ENCODE peak calls at places on chromosomes 6 and 20, in nine cellular contexts. One of them, this sample, is unnamed.

GRCh38 chr6:43391448-43392031 is 22.1 kb upstream of the ZNF318 start:
- DNase-seq in K562: peak
- DNase-seq in H7: no peak
- DNase-seq in trophoblast cell: no peak
- DNase-seq in left ventricle myocardium inferior: no peak
- DNase-seq in foreskin fibroblast: no peak
- DNase-seq in HAP-1: no peak
- DNase-seq in naive thymus-derived CD4-positive, alpha-beta T cell: peak
- DNase-seq in fibroblast of the aortic adventitia: no peak
- DNase-seq in this sample: no peak

GRCh38 chr20:58112017-58112781 is 116.3 kb downstream of the ANKRD60 start:
- DNase-seq in K562: no peak
- DNase-seq in H7: no peak
- DNase-seq in trophoblast cell: peak
- DNase-seq in left ventricle myocardium inferior: no peak
- DNase-seq in foreskin fibroblast: peak
- DNase-seq in HAP-1: no peak
- DNase-seq in naive thymus-derived CD4-positive, alpha-beta T cell: no peak
- DNase-seq in fibroblast of the aortic adventitia: peak
- DNase-seq in this sample: peak

GRCh38 chr6:97813881-97814280 is 530.9 kb upstream of the MMS22L start:
- DNase-seq in K562: no peak
- DNase-seq in H7: no peak
- DNase-seq in trophoblast cell: no peak
- DNase-seq in left ventricle myocardium inferior: no peak
- DNase-seq in foreskin fibroblast: no peak
- DNase-seq in HAP-1: no peak
- DNase-seq in naive thymus-derived CD4-positive, alpha-beta T cell: no peak
- DNase-seq in fibroblast of the aortic adventitia: no peak
- DNase-seq in this sample: no peak

GRCh38 chr6:1062786-1063545 is 248.9 kb upstream of the FOXQ1 start:
- DNase-seq in K562: no peak
- DNase-seq in H7: peak
- DNase-seq in trophoblast cell: no peak
- DNase-seq in left ventricle myocardium inferior: no peak
- DNase-seq in foreskin fibroblast: no peak
- DNase-seq in HAP-1: no peak
- DNase-seq in naive thymus-derived CD4-positive, alpha-beta T cell: no peak
- DNase-seq in fibroblast of the aortic adventitia: no peak
- DNase-seq in this sample: no peak

GRCh38 chr20:32252189-32252588 is 25.3 kb upstream of the KIF3B start:
- DNase-seq in K562: no peak
- DNase-seq in H7: no peak
- DNase-seq in trophoblast cell: no peak
- DNase-seq in left ventricle myocardium inferior: no peak
- DNase-seq in foreskin fibroblast: no peak
- DNase-seq in HAP-1: no peak
- DNase-seq in naive thymus-derived CD4-positive, alpha-beta T cell: peak
- DNase-seq in fibroblast of the aortic adventitia: no peak
- DNase-seq in this sample: no peak

GRCh38 chr6:57423468-57423867 is 106.0 kb downstream of the PRIM2 start:
- DNase-seq in K562: no peak
- DNase-seq in H7: peak
- DNase-seq in trophoblast cell: no peak
- DNase-seq in left ventricle myocardium inferior: no peak
- DNase-seq in foreskin fibroblast: no peak
- DNase-seq in HAP-1: peak
- DNase-seq in naive thymus-derived CD4-positive, alpha-beta T cell: no peak
- DNase-seq in fibroblast of the aortic adventitia: no peak
- DNase-seq in this sample: no peak

GRCh38 chr20:41345729-41346067 is 5.1 kb downstream of the LPIN3 start:
- DNase-seq in K562: no peak
- DNase-seq in H7: peak
- DNase-seq in trophoblast cell: no peak
- DNase-seq in left ventricle myocardium inferior: no peak
- DNase-seq in foreskin fibroblast: no peak
- DNase-seq in HAP-1: peak
- DNase-seq in naive thymus-derived CD4-positive, alpha-beta T cell: no peak
- DNase-seq in fibroblast of the aortic adventitia: no peak
- DNase-seq in this sample: no peak

GRCh38 chr6:41406821-41407787 is 71.7 kb downstream of the NCR2 start:
- DNase-seq in K562: no peak
- DNase-seq in H7: peak
- DNase-seq in trophoblast cell: no peak
- DNase-seq in left ventricle myocardium inferior: peak
- DNase-seq in foreskin fibroblast: no peak
- DNase-seq in HAP-1: no peak
- DNase-seq in naive thymus-derived CD4-positive, alpha-beta T cell: no peak
- DNase-seq in fibroblast of the aortic adventitia: no peak
- DNase-seq in this sample: no peak

DNA sequence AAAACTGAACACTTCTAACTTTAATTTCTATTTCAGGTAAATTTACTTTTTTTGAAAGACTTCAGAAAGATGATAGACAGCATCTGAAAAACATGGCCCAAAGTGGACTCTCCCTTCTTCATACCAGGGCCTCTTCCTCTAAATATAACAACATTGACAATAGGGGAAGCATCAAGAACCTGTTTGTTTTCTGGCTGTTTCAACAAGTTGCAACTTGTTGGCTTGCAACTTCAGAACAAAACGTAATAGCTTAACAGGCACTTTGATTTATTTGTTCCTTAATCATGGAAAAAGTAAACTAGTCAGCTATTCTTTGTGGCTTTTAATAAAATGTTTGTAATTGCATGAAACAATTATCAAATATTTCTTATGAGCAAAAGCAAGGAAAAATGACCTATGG is 34.3 kb downstream of the RGS17 start:
- DNase-seq in K562: no peak
- DNase-seq in H7: no peak
- DNase-seq in trophoblast cell: no peak
- DNase-seq in left ventricle myocardium inferior: no peak
- DNase-seq in foreskin fibroblast: no peak
- DNase-seq in HAP-1: no peak
- DNase-seq in naive thymus-derived CD4-positive, alpha-beta T cell: no peak
- DNase-seq in fibroblast of the aortic adventitia: no peak
- DNase-seq in this sample: no peak
- H3K4me3 ChIP-seq in K562: no peak
- H3K4me3 ChIP-seq in H7: no peak
- H3K4me3 ChIP-seq in trophoblast cell: no peak
- H3K4me3 ChIP-seq in left ventricle myocardium inferior: no peak
- H3K4me3 ChIP-seq in foreskin fibroblast: no peak
- H3K4me3 ChIP-seq in HAP-1: no peak
- H3K4me3 ChIP-seq in naive thymus-derived CD4-positive, alpha-beta T cell: no peak
- H3K4me3 ChIP-seq in fibroblast of the aortic adventitia: no peak
- H3K4me3 ChIP-seq in this sample: no peak

GRCh38 chr6:10415593-10416480 is 963 bp upstream of the TFAP2A start:
- DNase-seq in K562: no peak
- DNase-seq in H7: peak
- DNase-seq in trophoblast cell: no peak
- DNase-seq in left ventricle myocardium inferior: no peak
- DNase-seq in foreskin fibroblast: no peak
- DNase-seq in HAP-1: no peak
- DNase-seq in naive thymus-derived CD4-positive, alpha-beta T cell: no peak
- DNase-seq in fibroblast of the aortic adventitia: no peak
- DNase-seq in this sample: no peak

GRCh38 chr6:10417681-10418104 is 2.8 kb upstream of the TFAP2A start:
- DNase-seq in K562: no peak
- DNase-seq in H7: peak
- DNase-seq in trophoblast cell: peak
- DNase-seq in left ventricle myocardium inferior: no peak
- DNase-seq in foreskin fibroblast: no peak
- DNase-seq in HAP-1: no peak
- DNase-seq in naive thymus-derived CD4-positive, alpha-beta T cell: no peak
- DNase-seq in fibroblast of the aortic adventitia: no peak
- DNase-seq in this sample: no peak

GRCh38 chr6:10418361-10418861 is 3.5 kb upstream of the TFAP2A start:
- DNase-seq in K562: no peak
- DNase-seq in H7: no peak
- DNase-seq in trophoblast cell: no peak
- DNase-seq in left ventricle myocardium inferior: no peak
- DNase-seq in foreskin fibroblast: no peak
- DNase-seq in HAP-1: no peak
- DNase-seq in naive thymus-derived CD4-positive, alpha-beta T cell: no peak
- DNase-seq in fibroblast of the aortic adventitia: no peak
- DNase-seq in this sample: no peak

GRCh38 chr6:10416516-10416862 is 1.6 kb upstream of the TFAP2A start:
- DNase-seq in K562: no peak
- DNase-seq in H7: no peak
- DNase-seq in trophoblast cell: no peak
- DNase-seq in left ventricle myocardium inferior: no peak
- DNase-seq in foreskin fibroblast: no peak
- DNase-seq in HAP-1: no peak
- DNase-seq in naive thymus-derived CD4-positive, alpha-beta T cell: no peak
- DNase-seq in fibroblast of the aortic adventitia: no peak
- DNase-seq in this sample: no peak

GRCh38 chr6:10416863-10417641 is 2.2 kb upstream of the TFAP2A start:
- DNase-seq in K562: no peak
- DNase-seq in H7: peak
- DNase-seq in trophoblast cell: peak
- DNase-seq in left ventricle myocardium inferior: no peak
- DNase-seq in foreskin fibroblast: no peak
- DNase-seq in HAP-1: no peak
- DNase-seq in naive thymus-derived CD4-positive, alpha-beta T cell: no peak
- DNase-seq in fibroblast of the aortic adventitia: no peak
- DNase-seq in this sample: no peak
- H3K4me3 ChIP-seq in K562: no peak
- H3K4me3 ChIP-seq in H7: peak
- H3K4me3 ChIP-seq in trophoblast cell: peak
- H3K4me3 ChIP-seq in left ventricle myocardium inferior: peak
- H3K4me3 ChIP-seq in foreskin fibroblast: no peak
- H3K4me3 ChIP-seq in HAP-1: no peak
- H3K4me3 ChIP-seq in naive thymus-derived CD4-positive, alpha-beta T cell: no peak
- H3K4me3 ChIP-seq in fibroblast of the aortic adventitia: no peak
- H3K4me3 ChIP-seq in this sample: peak

GRCh38 chr20:8132632-8133587 is 844 bp downstream of the PLCB1 start:
- DNase-seq in K562: no peak
- DNase-seq in H7: peak
- DNase-seq in trophoblast cell: peak
- DNase-seq in left ventricle myocardium inferior: peak
- DNase-seq in foreskin fibroblast: no peak
- DNase-seq in HAP-1: no peak
- DNase-seq in naive thymus-derived CD4-positive, alpha-beta T cell: no peak
- DNase-seq in fibroblast of the aortic adventitia: peak
- DNase-seq in this sample: peak

GRCh38 chr20:8132015-8132631 is at the start of gene PLCB1:
- DNase-seq in K562: peak
- DNase-seq in H7: peak
- DNase-seq in trophoblast cell: peak
- DNase-seq in left ventricle myocardium inferior: peak
- DNase-seq in foreskin fibroblast: peak
- DNase-seq in HAP-1: peak
- DNase-seq in naive thymus-derived CD4-positive, alpha-beta T cell: peak
- DNase-seq in fibroblast of the aortic adventitia: peak
- DNase-seq in this sample: peak

GRCh38 chr20:8129211-8129986 is 2.7 kb upstream of the PLCB1 start:
- DNase-seq in K562: no peak
- DNase-seq in H7: no peak
- DNase-seq in trophoblast cell: no peak
- DNase-seq in left ventricle myocardium inferior: no peak
- DNase-seq in foreskin fibroblast: peak
- DNase-seq in HAP-1: no peak
- DNase-seq in naive thymus-derived CD4-positive, alpha-beta T cell: no peak
- DNase-seq in fibroblast of the aortic adventitia: peak
- DNase-seq in this sample: no peak

GRCh38 chr20:8131598-8132014 is 460 bp upstream of the PLCB1 start:
- DNase-seq in K562: no peak
- DNase-seq in H7: no peak
- DNase-seq in trophoblast cell: no peak
- DNase-seq in left ventricle myocardium inferior: no peak
- DNase-seq in foreskin fibroblast: peak
- DNase-seq in HAP-1: peak
- DNase-seq in naive thymus-derived CD4-positive, alpha-beta T cell: no peak
- DNase-seq in fibroblast of the aortic adventitia: peak
- DNase-seq in this sample: no peak

GRCh38 chr20:8130840-8131526 is 1.1 kb upstream of the PLCB1 start:
- DNase-seq in K562: no peak
- DNase-seq in H7: no peak
- DNase-seq in trophoblast cell: no peak
- DNase-seq in left ventricle myocardium inferior: no peak
- DNase-seq in foreskin fibroblast: no peak
- DNase-seq in HAP-1: no peak
- DNase-seq in naive thymus-derived CD4-positive, alpha-beta T cell: no peak
- DNase-seq in fibroblast of the aortic adventitia: no peak
- DNase-seq in this sample: no peak
- H3K4me3 ChIP-seq in K562: no peak
- H3K4me3 ChIP-seq in H7: peak
- H3K4me3 ChIP-seq in trophoblast cell: no peak
- H3K4me3 ChIP-seq in left ventricle myocardium inferior: peak
- H3K4me3 ChIP-seq in foreskin fibroblast: peak
- H3K4me3 ChIP-seq in HAP-1: no peak
- H3K4me3 ChIP-seq in naive thymus-derived CD4-positive, alpha-beta T cell: no peak
- H3K4me3 ChIP-seq in fibroblast of the aortic adventitia: peak
- H3K4me3 ChIP-seq in this sample: no peak

GRCh38 chr20:6269163-6269873 is 146.5 kb upstream of the FERMT1 start:
- DNase-seq in K562: no peak
- DNase-seq in H7: no peak
- DNase-seq in trophoblast cell: no peak
- DNase-seq in left ventricle myocardium inferior: no peak
- DNase-seq in foreskin fibroblast: no peak
- DNase-seq in HAP-1: no peak
- DNase-seq in naive thymus-derived CD4-positive, alpha-beta T cell: no peak
- DNase-seq in fibroblast of the aortic adventitia: no peak
- DNase-seq in this sample: no peak

GRCh38 chr20:6265204-6265904 is 142.5 kb upstream of the FERMT1 start:
- DNase-seq in K562: no peak
- DNase-seq in H7: peak
- DNase-seq in trophoblast cell: peak
- DNase-seq in left ventricle myocardium inferior: no peak
- DNase-seq in foreskin fibroblast: peak
- DNase-seq in HAP-1: no peak
- DNase-seq in naive thymus-derived CD4-positive, alpha-beta T cell: no peak
- DNase-seq in fibroblast of the aortic adventitia: peak
- DNase-seq in this sample: peak
- H3K4me3 ChIP-seq in K562: no peak
- H3K4me3 ChIP-seq in H7: no peak
- H3K4me3 ChIP-seq in trophoblast cell: no peak
- H3K4me3 ChIP-seq in left ventricle myocardium inferior: peak
- H3K4me3 ChIP-seq in foreskin fibroblast: no peak
- H3K4me3 ChIP-seq in HAP-1: no peak
- H3K4me3 ChIP-seq in naive thymus-derived CD4-positive, alpha-beta T cell: no peak
- H3K4me3 ChIP-seq in fibroblast of the aortic adventitia: peak
- H3K4me3 ChIP-seq in this sample: peak

This sample was measured in cardiac fibroblast.